ENCODE peak calls at places on chromosome 20, in seven cellular contexts. I, O, L, D, K, V and J are unnamed samples.

GRCh38 chr20:57650266-57650665 is 30.0 kb upstream of the ZBP1 start:
- DNase-seq in O (no peak), L (peak; percentile 25), D (no peak), I (no peak), K (no peak), V (no peak), J (no peak)

GRCh38 chr20:52312131-52312729 is 120.7 kb upstream of the ZFP64 start:
- DNase-seq in D (peak; percentile 34), I (peak; percentile 65), K (peak; percentile 88), O (peak; percentile 62), V (peak; percentile 70), L (peak; percentile 67), J (peak; percentile 55)

GRCh38 chr20:23050847-23051627 is 1.6 kb upstream of the THBD start:
- DNase-seq in K (peak; percentile 66), O (peak; percentile 85), L (no peak), D (peak; percentile 58), I (peak; percentile 87), V (peak; percentile 91), J (no peak)

GRCh38 chr20:4406627-4407026 is 315.1 kb upstream of the PRND start:
- DNase-seq in O (peak; percentile 94), I (peak; percentile 92), K (peak; percentile 90), V (peak; percentile 51), D (no peak), L (no peak), J (no peak)

GRCh38 chr20:51792960-51793359 is 9.4 kb downstream of the SALL4 start:
- DNase-seq in O (no peak), L (no peak), I (no peak), D (no peak), K (no peak), V (no peak), J (no peak)

GRCh38 chr20:46129955-46130481 is 11.9 kb downstream of the CD40 start:
- DNase-seq in O (no peak), V (no peak), L (no peak), K (no peak), D (no peak), I (no peak), J (no peak)

GRCh38 chr20:60009826-60010616 is 51.8 kb downstream of the CDH26 start:
- DNase-seq in D (no peak), L (no peak), V (no peak), O (no peak), K (peak; percentile 35), I (peak; percentile 3), J (no peak)

GRCh38 chr20:58482416-58482815 is 32.8 kb downstream of the APCDD1L start:
- DNase-seq in D (no peak), K (no peak), V (peak; percentile 44), O (no peak), I (peak; percentile 37), L (no peak), J (no peak)

GRCh38 chr20:22921595-22922421 is 113.3 kb upstream of the SSTR4 start:
- DNase-seq in L (no peak), I (peak; percentile 69), V (peak; percentile 74), O (peak; percentile 60), K (peak; percentile 15), D (no peak), J (no peak)

GRCh38 chr20:52585333-52585732 is 386.8 kb upstream of the TSHZ2 start:
- DNase-seq in O (no peak), V (no peak), K (no peak), L (no peak), D (no peak), I (no peak), J (no peak)

GRCh38 chr20:38196592-38196991 is 31.5 kb upstream of the TGM2 start:
- DNase-seq in D (no peak), I (peak; percentile 93), O (peak; percentile 48), K (no peak), V (peak; percentile 95), L (no peak), J (no peak)

GRCh38 chr20:8255945-8256632 is 124.0 kb downstream of the PLCB1 start:
- DNase-seq in I (no peak), L (no peak), K (peak; percentile 3), D (no peak), O (peak; percentile 90), V (peak; percentile 13), J (no peak)

GRCh38 chr20:572752-573151 is 29.2 kb upstream of the CSNK2A1 start:
- DNase-seq in V (no peak), L (no peak), O (no peak), K (no peak), I (no peak), D (no peak), J (no peak)

GRCh38 chr20:53828673-53829085 is 235.0 kb upstream of the ZNF217 start:
- DNase-seq in V (peak; percentile 96), K (peak; percentile 98), I (peak; percentile 96), L (peak; percentile 27), D (peak; percentile 49), O (peak; percentile 87), J (no peak)

GRCh38 chr20:13277663-13278295 is 56.7 kb downstream of the ISM1 start:
- DNase-seq in O (no peak), V (no peak), D (no peak), L (no peak), K (no peak), I (peak; percentile 82), J (no peak)

GRCh38 chr20:33650753-33651561 is 11.2 kb upstream of the C20orf144 start:
- DNase-seq in O (peak; percentile 38), L (peak; percentile 88), I (no peak), D (peak; percentile 62), K (no peak), V (no peak), J (no peak)

GRCh38 chr20:16337707-16338106 is 235.5 kb downstream of the KIF16B start:
- DNase-seq in O (peak; percentile 28), I (no peak), K (no peak), V (no peak), D (no peak), L (no peak), J (no peak)

GRCh38 chr20:745683-746301 is 22.5 kb downstream of the SLC52A3 start:
- DNase-seq in I (no peak), L (no peak), D (no peak), K (no peak), V (peak; percentile 8), O (no peak), J (no peak)

GRCh38 chr20:6700563-6701328 is 66.7 kb upstream of the BMP2 start:
- DNase-seq in D (no peak), O (no peak), V (no peak), I (no peak), L (no peak), K (no peak), J (no peak)

GRCh38 chr20:21609221-21609620 is 95.4 kb upstream of the NKX2-2 start:
- DNase-seq in K (peak; percentile 26), V (no peak), I (no peak), D (no peak), L (no peak), O (peak; percentile 21), J (no peak)

GRCh38 chr20:16942702-16943101 is 194.5 kb downstream of the OTOR start:
- DNase-seq in V (no peak), D (no peak), O (peak; percentile 13), L (no peak), K (peak; percentile 34), I (peak; percentile 10), J (no peak)

GRCh38 chr20:18004389-18005031 is 35.7 kb downstream of the MGME1 start:
- DNase-seq in I (peak; percentile 41), K (no peak), O (no peak), V (no peak), D (no peak), L (no peak), J (no peak)

GRCh38 chr20:12997128-12997655 is 11.6 kb upstream of the SPTLC3 start:
- DNase-seq in D (no peak), O (no peak), I (no peak), K (no peak), V (no peak), L (no peak), J (no peak)

GRCh38 chr20:11712611-11713160 is 205.0 kb upstream of the BTBD3 start:
- DNase-seq in L (no peak), K (no peak), V (no peak), D (no peak), I (no peak), O (no peak), J (peak; percentile 17)

GRCh38 chr20:18676366-18676765 is 88.5 kb downstream of the DTD1 start:
- DNase-seq in D (no peak), L (no peak), K (no peak), O (no peak), V (no peak), I (no peak), J (no peak)

GRCh38 chr20:20364016-20364746 is 3.7 kb upstream of the INSM1 start:
- DNase-seq in D (no peak), K (peak; percentile 35), V (no peak), O (no peak), I (no peak), L (no peak), J (no peak)
- TF ChIP-seq CTCF in D (no peak), K (peak; percentile 11), V (no peak), O (no peak), I (no peak), L (no peak), J (no peak)

DNA sequence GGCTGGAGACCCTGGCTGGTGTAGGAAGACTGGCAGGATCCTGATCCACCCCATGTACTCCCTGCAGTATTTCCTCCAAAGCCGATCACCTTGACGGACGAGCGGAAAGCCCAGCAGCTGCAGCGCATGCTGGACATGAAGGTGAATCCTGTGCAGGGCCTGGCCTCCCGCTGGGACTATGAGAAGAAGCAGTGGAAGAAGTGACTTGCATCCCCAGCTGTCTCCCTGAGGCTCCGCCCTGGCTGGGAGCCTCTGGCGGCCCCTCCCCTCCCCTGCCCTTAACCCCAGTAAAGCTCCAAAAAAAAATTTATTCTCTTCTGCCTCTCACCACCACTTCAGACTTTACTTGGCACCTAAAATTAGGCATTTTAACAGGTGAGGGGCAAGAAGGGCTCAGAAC is 7.0 kb downstream of the COX4I2 start:
- DNase-seq in K (peak; percentile 33), V (no peak), D (no peak), O (no peak), L (no peak), I (no peak), J (no peak)
- TF ChIP-seq CTCF in K (no peak), V (no peak), D (no peak), O (no peak), L (no peak), I (no peak), J (no peak)

GRCh38 chr20:44431502-44432234 is 44.0 kb upstream of the TTPAL start:
- DNase-seq in K (no peak), I (no peak), O (no peak), D (no peak), L (no peak), V (no peak), J (no peak)

GRCh38 chr20:44432618-44433577 is 42.8 kb upstream of the TTPAL start:
- DNase-seq in L (no peak), V (no peak), D (no peak), I (no peak), K (no peak), O (no peak), J (no peak)

GRCh38 chr20:44435630-44436335 is 39.9 kb upstream of the TTPAL start:
- DNase-seq in D (peak; percentile 67), K (no peak), I (peak; percentile 20), O (peak; percentile 53), V (no peak), L (no peak), J (no peak)

GRCh38 chr20:44431118-44431501 is 44.6 kb upstream of the TTPAL start:
- DNase-seq in L (no peak), I (no peak), K (no peak), D (no peak), O (no peak), V (no peak), J (no peak)

GRCh38 chr20:44433751-44434538 is 41.7 kb upstream of the TTPAL start:
- DNase-seq in D (peak; percentile 88), V (no peak), O (no peak), L (no peak), I (no peak), K (no peak), J (no peak)
- TF ChIP-seq CTCF in D (no peak), V (no peak), O (no peak), L (no peak), I (no peak), K (no peak), J (no peak)

GRCh38 chr20:48938670-48939069 is 17.2 kb downstream of the ARFGEF2 start:
- DNase-seq in I (no peak), K (no peak), L (no peak), V (no peak), O (no peak), D (no peak), J (no peak)
- TF ChIP-seq CTCF in I (no peak), K (no peak), L (no peak), V (no peak), O (no peak), D (no peak), J (no peak)